ENCODE peak calls at places on chromosomes 1 and 21, in ten cellular contexts. N is GM12891; G is stimulated activated CD4-positive, alpha-beta T cell treated with anti-CD3 and anti-CD28 coated beads, Interleukin-4, amount 100 ng/mL, for 1 hour; E is DMS79; X is SW 1271; W is stimulated activated CD8-positive, alpha-beta memory T cell treated with anti-CD3 and anti-CD28 coated beads, Interleukin-2, amount 100 ng/mL, for 48 hours; V is WTC11; U is posterior cingulate gyrus; S is activated CD8-positive, alpha-beta memory T cell treated with anti-CD3 and anti-CD28 coated beads, Interleukin-2, amount 50 U/mL, for 4 hours; C is SIG-M5. L is an unnamed sample.
A peak's percentile ranks its signal among the peaks of the same experiment; 100 is the strongest.

GRCh38 chr1:181061891-181062777 is 26.4 kb upstream of the IER5 start:
- DNase-seq in C (peak; percentile 54), W (no peak), G (peak; percentile 19), E (no peak), V (no peak), S (peak; percentile 26), U (peak; percentile 72), N (no peak), X (no peak), L (no peak)

GRCh38 chr1:29415156-29415830 is 179.0 kb downstream of the PTPRU start:
- DNase-seq in W (no peak), X (no peak), U (no peak), S (no peak), E (no peak), V (peak; percentile 33), C (no peak), N (no peak), G (no peak), L (no peak)

GRCh38 chr1:24119859-24120756 is 8.2 kb upstream of the MYOM3 start:
- DNase-seq in V (no peak), X (no peak), G (no peak), E (no peak), S (no peak), W (no peak), U (no peak), N (no peak), C (no peak), L (no peak)

GRCh38 chr1:59481915-59482505 is 185.1 kb downstream of the FGGY start:
- DNase-seq in S (no peak), V (no peak), N (no peak), X (no peak), G (no peak), W (no peak), U (no peak), E (no peak), C (no peak), L (no peak)

GRCh38 chr1:166975361-166976129 is at the start of gene ILDR2:
- DNase-seq in U (peak; percentile 89), E (no peak), S (peak; percentile 61), W (peak; percentile 45), G (peak; percentile 66), C (no peak), N (peak; percentile 61), V (peak; percentile 68), X (no peak), L (peak; percentile 52)

GRCh38 chr1:5297199-5297877 is 642.9 kb downstream of the AJAP1 start:
- DNase-seq in C (no peak), V (no peak), W (no peak), N (no peak), S (no peak), G (no peak), X (no peak), E (peak; percentile 46), U (peak; percentile 91), L (no peak)

GRCh38 chr21:37164742-37165141 is 91.7 kb downstream of the TTC3 start:
- DNase-seq in U (no peak), S (no peak), E (no peak), V (no peak), N (no peak), X (no peak), C (no peak), G (no peak), W (no peak), L (no peak)

GRCh38 chr1:204376919-204377799 is 17.4 kb upstream of the PLEKHA6 start:
- DNase-seq in V (no peak), G (no peak), X (no peak), N (no peak), S (no peak), W (no peak), E (no peak), U (no peak), C (no peak), L (no peak)

GRCh38 chr1:235030919-235031596 is 97.6 kb downstream of the TOMM20 start:
- DNase-seq in W (no peak), S (no peak), V (no peak), C (no peak), E (no peak), N (no peak), U (no peak), X (no peak), G (no peak), L (no peak)

GRCh38 chr1:77407738-77408375 is 126.0 kb downstream of the AK5 start:
- DNase-seq in G (no peak), E (no peak), C (no peak), X (no peak), V (no peak), U (no peak), S (no peak), N (no peak), W (no peak), L (no peak)

GRCh38 chr1:86640161-86640560 is 64.2 kb upstream of the SH3GLB1 start:
- DNase-seq in X (no peak), U (no peak), S (no peak), G (no peak), E (no peak), V (no peak), C (no peak), N (no peak), W (no peak), L (no peak)

GRCh38 chr1:156113263-156114004 is 1.1 kb upstream of the LMNA start:
- DNase-seq in U (no peak), X (no peak), C (no peak), G (no peak), S (no peak), N (no peak), W (no peak), E (no peak), V (no peak), L (no peak)

GRCh38 chr1:27958513-27958912 is 1.3 kb upstream of the XKR8 start:
- DNase-seq in S (no peak), W (no peak), G (no peak), N (no peak), E (no peak), C (no peak), U (no peak), V (no peak), X (no peak), L (no peak)

GRCh38 chr1:94727846-94728715 is 92.1 kb upstream of the SLC44A3 start:
- DNase-seq in N (no peak), X (no peak), C (no peak), G (no peak), V (no peak), W (no peak), S (no peak), U (no peak), E (no peak), L (no peak)

GRCh38 chr1:59107516-59107915 is 189.4 kb upstream of the FGGY start:
- DNase-seq in N (no peak), V (no peak), U (peak; percentile 81), W (no peak), E (no peak), S (no peak), X (no peak), C (no peak), G (no peak), L (no peak)

GRCh38 chr1:151197863-151198253 is 494 bp upstream of the PIP5K1A start:
- DNase-seq in U (no peak), S (no peak), X (no peak), E (no peak), N (no peak), V (no peak), C (no peak), W (no peak), G (no peak), L (no peak)

GRCh38 chr1:15244813-15245212 is 2.2 kb upstream of the FHAD1 start:
- DNase-seq in U (no peak), C (no peak), W (no peak), G (no peak), X (no peak), V (no peak), S (no peak), E (no peak), N (no peak), L (no peak)

GRCh38 chr21:29885491-29885890 is 54.3 kb downstream of the GRIK1 start:
- DNase-seq in E (no peak), U (no peak), C (no peak), X (no peak), W (no peak), S (no peak), N (no peak), G (no peak), V (no peak), L (no peak)

GRCh38 chr1:17156108-17156507 is 36.9 kb upstream of the PADI2 start:
- DNase-seq in N (no peak), W (no peak), S (no peak), X (no peak), E (no peak), G (no peak), C (no peak), V (no peak), U (no peak), L (no peak)

GRCh38 chr1:21755067-21755466 is 27.9 kb downstream of the USP48 start:
- DNase-seq in S (no peak), W (no peak), G (no peak), C (no peak), U (no peak), X (no peak), V (no peak), E (no peak), N (no peak), L (no peak)

GRCh38 chr1:30336550-30337426 is 386.6 kb downstream of the MATN1 start:
- DNase-seq in S (no peak), N (no peak), V (no peak), U (no peak), C (no peak), W (no peak), X (no peak), G (no peak), E (no peak), L (no peak)

GRCh38 chr1:94094466-94095111 is 26.4 kb downstream of the ABCA4 start:
- DNase-seq in S (no peak), X (no peak), G (no peak), W (no peak), C (no peak), U (peak; percentile 84), V (no peak), E (no peak), N (no peak), L (no peak)

GRCh38 chr1:26336477-26337205 is 17.3 kb downstream of the CRYBG2 start:
- DNase-seq in E (peak; percentile 89), C (no peak), W (peak; percentile 76), N (peak; percentile 88), V (peak; percentile 97), G (peak; percentile 86), X (no peak), S (peak; percentile 90), U (no peak), L (peak; percentile 71)

GRCh38 chr1:171128463-171128862 is 37.8 kb downstream of the FMO3 start:
- DNase-seq in G (no peak), W (no peak), X (no peak), N (no peak), S (no peak), E (no peak), V (no peak), U (no peak), C (no peak), L (no peak)

GRCh38 chr1:162676087-162676486 is 43.8 kb downstream of the DDR2 start:
- DNase-seq in V (no peak), N (no peak), X (no peak), E (no peak), W (no peak), C (no peak), S (no peak), G (no peak), U (no peak), L (no peak)

GRCh38 chr1:53585116-53585515 is 125.9 kb downstream of the DMRTB1 start:
- DNase-seq in E (no peak), S (peak; percentile 38), C (no peak), X (no peak), N (no peak), U (no peak), W (no peak), G (no peak), V (no peak), L (peak; percentile 23)

GRCh38 chr1:22625262-22625925 is 11.0 kb upstream of the C1QA start:
- DNase-seq in W (no peak), U (no peak), V (peak; percentile 57), X (no peak), N (no peak), S (no peak), E (no peak), C (no peak), G (no peak), L (no peak)

L was measured in GM18507.